ENCODE peak calls at places on chromosomes 4 and X, in five cellular contexts. One of them, this sample, is unnamed. For H3K4me1, the result is how much of the 10 kb centered on the place peaks cover.

GRCh38 chr4:143667461-143667860 is 33.0 kb downstream of the FREM3 start:
- DNase-seq in naive thymus-derived CD4-positive, alpha-beta T cell: no peak
- DNase-seq in fibroblast of lung: peak
- DNase-seq in aorta: peak
- DNase-seq in IMR-90: peak
- DNase-seq in this sample: no peak

GRCh38 chr4:77599378-77599777 is 6.2 kb upstream of the CXCL13 start:
- DNase-seq in naive thymus-derived CD4-positive, alpha-beta T cell: no peak
- DNase-seq in fibroblast of lung: peak
- DNase-seq in aorta: no peak
- DNase-seq in IMR-90: peak
- DNase-seq in this sample: no peak

GRCh38 chr4:174764105-174764729 is 64.8 kb downstream of the GLRA3 start:
- DNase-seq in naive thymus-derived CD4-positive, alpha-beta T cell: no peak
- DNase-seq in fibroblast of lung: peak
- DNase-seq in aorta: no peak
- DNase-seq in IMR-90: peak
- DNase-seq in this sample: no peak

GRCh38 chr4:37320518-37321235 is 76.1 kb downstream of the NWD2 start:
- DNase-seq in naive thymus-derived CD4-positive, alpha-beta T cell: no peak
- DNase-seq in fibroblast of lung: no peak
- DNase-seq in aorta: no peak
- DNase-seq in IMR-90: no peak
- DNase-seq in this sample: no peak

GRCh38 chr4:111849726-111850284 is 295.4 kb upstream of the FAM241A start:
- DNase-seq in naive thymus-derived CD4-positive, alpha-beta T cell: no peak
- DNase-seq in fibroblast of lung: no peak
- DNase-seq in aorta: no peak
- DNase-seq in IMR-90: no peak
- DNase-seq in this sample: no peak

GRCh38 chr4:155190099-155190498 is 18.3 kb upstream of the NPY2R start:
- DNase-seq in naive thymus-derived CD4-positive, alpha-beta T cell: no peak
- DNase-seq in fibroblast of lung: no peak
- DNase-seq in aorta: no peak
- DNase-seq in IMR-90: no peak
- DNase-seq in this sample: no peak

GRCh38 chrX:71652405-71652804 is 14.9 kb upstream of the LOC101059915 start:
- DNase-seq in naive thymus-derived CD4-positive, alpha-beta T cell: peak
- DNase-seq in fibroblast of lung: peak
- DNase-seq in aorta: no peak
- DNase-seq in IMR-90: peak
- DNase-seq in this sample: peak

GRCh38 chrX:1506916-1507315 is 30.1 kb downstream of the P2RY8 start:
- DNase-seq in naive thymus-derived CD4-positive, alpha-beta T cell: no peak
- DNase-seq in fibroblast of lung: no peak
- DNase-seq in aorta: no peak
- DNase-seq in IMR-90: no peak
- DNase-seq in this sample: no peak

GRCh38 chr4:165312506-165312905 is 15.0 kb upstream of the MSMO1 start:
- DNase-seq in naive thymus-derived CD4-positive, alpha-beta T cell: no peak
- DNase-seq in fibroblast of lung: peak
- DNase-seq in aorta: no peak
- DNase-seq in IMR-90: peak
- DNase-seq in this sample: no peak

GRCh38 chr4:52877694-52878093 is 15.6 kb downstream of the RASL11B start:
- DNase-seq in naive thymus-derived CD4-positive, alpha-beta T cell: no peak
- DNase-seq in fibroblast of lung: peak
- DNase-seq in aorta: no peak
- DNase-seq in IMR-90: peak
- DNase-seq in this sample: no peak

GRCh38 chr4:87235020-87235671 is 14.7 kb upstream of the KLHL8 start:
- DNase-seq in naive thymus-derived CD4-positive, alpha-beta T cell: no peak
- DNase-seq in fibroblast of lung: peak
- DNase-seq in aorta: no peak
- DNase-seq in IMR-90: peak
- DNase-seq in this sample: no peak

GRCh38 chr4:13298655-13299054 is 185.5 kb downstream of the RAB28 start:
- DNase-seq in naive thymus-derived CD4-positive, alpha-beta T cell: no peak
- DNase-seq in fibroblast of lung: no peak
- DNase-seq in aorta: no peak
- DNase-seq in IMR-90: peak
- DNase-seq in this sample: no peak

GRCh38 chr4:23835814-23836478 is 53.9 kb downstream of the PPARGC1A start:
- DNase-seq in naive thymus-derived CD4-positive, alpha-beta T cell: no peak
- DNase-seq in fibroblast of lung: no peak
- DNase-seq in aorta: no peak
- DNase-seq in IMR-90: no peak
- DNase-seq in this sample: no peak

GRCh38 chrX:111095974-111096870 is at the start of gene PAK3:
- DNase-seq in naive thymus-derived CD4-positive, alpha-beta T cell: peak
- DNase-seq in fibroblast of lung: peak
- DNase-seq in aorta: peak
- DNase-seq in IMR-90: peak
- DNase-seq in this sample: no peak

GRCh38 chr4:13137400-13137799 is 346.7 kb downstream of the RAB28 start:
- DNase-seq in naive thymus-derived CD4-positive, alpha-beta T cell: no peak
- DNase-seq in fibroblast of lung: no peak
- DNase-seq in aorta: no peak
- DNase-seq in IMR-90: no peak
- DNase-seq in this sample: no peak

GRCh38 chr4:94453534-94453963 is 1.8 kb downstream of the PDLIM5 start:
- DNase-seq in naive thymus-derived CD4-positive, alpha-beta T cell: no peak
- DNase-seq in fibroblast of lung: no peak
- DNase-seq in aorta: no peak
- DNase-seq in IMR-90: no peak
- DNase-seq in this sample: no peak

GRCh38 chrX:130994671-130995070 is 63.5 kb upstream of the ARHGAP36 start:
- DNase-seq in naive thymus-derived CD4-positive, alpha-beta T cell: peak
- DNase-seq in fibroblast of lung: no peak
- DNase-seq in aorta: no peak
- DNase-seq in IMR-90: peak
- DNase-seq in this sample: no peak

GRCh38 chrX:18210470-18210869 is 10.2 kb downstream of the BEND2 start:
- DNase-seq in naive thymus-derived CD4-positive, alpha-beta T cell: peak
- DNase-seq in fibroblast of lung: peak
- DNase-seq in aorta: no peak
- DNase-seq in IMR-90: peak
- DNase-seq in this sample: no peak

GRCh38 chrX:153465691-153466380 is 4.5 kb downstream of the HAUS7 start:
- DNase-seq in naive thymus-derived CD4-positive, alpha-beta T cell: no peak
- DNase-seq in fibroblast of lung: no peak
- DNase-seq in aorta: no peak
- DNase-seq in IMR-90: no peak
- DNase-seq in this sample: no peak

GRCh38 chrX:38437093-38437492 is 84.7 kb downstream of the OTC start:
- DNase-seq in naive thymus-derived CD4-positive, alpha-beta T cell: no peak
- DNase-seq in fibroblast of lung: peak
- DNase-seq in aorta: no peak
- DNase-seq in IMR-90: peak
- DNase-seq in this sample: no peak

GRCh38 chrX:72620550-72621145 is 48.0 kb upstream of the HDAC8 start:
- DNase-seq in naive thymus-derived CD4-positive, alpha-beta T cell: no peak
- DNase-seq in fibroblast of lung: peak
- DNase-seq in aorta: peak
- DNase-seq in IMR-90: peak
- DNase-seq in this sample: no peak

GRCh38 chrX:102892103-102892502 is 45.0 kb upstream of the RAB40AL start:
- DNase-seq in naive thymus-derived CD4-positive, alpha-beta T cell: no peak
- DNase-seq in fibroblast of lung: no peak
- DNase-seq in aorta: no peak
- DNase-seq in IMR-90: no peak
- DNase-seq in this sample: no peak

GRCh38 chr4:138941037-138941436 is 74.5 kb upstream of the NOCT start:
- DNase-seq in naive thymus-derived CD4-positive, alpha-beta T cell: no peak
- DNase-seq in fibroblast of lung: no peak
- DNase-seq in aorta: no peak
- DNase-seq in IMR-90: no peak
- DNase-seq in this sample: no peak

GRCh38 chrX:68833448-68833805 is 4.6 kb downstream of the EFNB1 start:
- DNase-seq in naive thymus-derived CD4-positive, alpha-beta T cell: no peak
- DNase-seq in fibroblast of lung: no peak
- DNase-seq in aorta: no peak
- DNase-seq in IMR-90: no peak
- DNase-seq in this sample: no peak

GRCh38 chr4:84966382-84967291 is at the start of gene WDFY3:
- DNase-seq in naive thymus-derived CD4-positive, alpha-beta T cell: no peak
- DNase-seq in fibroblast of lung: peak
- DNase-seq in aorta: peak
- DNase-seq in IMR-90: peak
- DNase-seq in this sample: no peak

GRCh38 chr4:125101706-125102105 is 213.0 kb upstream of the FAT4 start:
- DNase-seq in naive thymus-derived CD4-positive, alpha-beta T cell: no peak
- DNase-seq in fibroblast of lung: no peak
- DNase-seq in aorta: no peak
- DNase-seq in IMR-90: no peak
- DNase-seq in this sample: no peak

GRCh38 chr4:185580699-185581098 is 45.4 kb upstream of the PDLIM3 start:
- DNase-seq in naive thymus-derived CD4-positive, alpha-beta T cell: no peak
- DNase-seq in fibroblast of lung: peak
- DNase-seq in aorta: no peak
- DNase-seq in IMR-90: peak
- DNase-seq in this sample: no peak

GRCh38 chr4:123257563-123257962 is 139.0 kb upstream of the SPRY1 start:
- DNase-seq in naive thymus-derived CD4-positive, alpha-beta T cell: no peak
- DNase-seq in fibroblast of lung: no peak
- DNase-seq in aorta: no peak
- DNase-seq in IMR-90: no peak
- DNase-seq in this sample: no peak

GRCh38 chr4:8084031-8084660 is 74.5 kb downstream of the ABLIM2 start:
- DNase-seq in naive thymus-derived CD4-positive, alpha-beta T cell: no peak
- DNase-seq in fibroblast of lung: no peak
- DNase-seq in aorta: no peak
- DNase-seq in IMR-90: no peak
- DNase-seq in this sample: no peak
- H3K4me1 ChIP-seq in naive thymus-derived CD4-positive, alpha-beta T cell: under half
- H3K4me1 ChIP-seq in fibroblast of lung: under half
- H3K4me1 ChIP-seq in aorta: under half
- H3K4me1 ChIP-seq in IMR-90: under half
- H3K4me1 ChIP-seq in this sample: under half

DNA sequence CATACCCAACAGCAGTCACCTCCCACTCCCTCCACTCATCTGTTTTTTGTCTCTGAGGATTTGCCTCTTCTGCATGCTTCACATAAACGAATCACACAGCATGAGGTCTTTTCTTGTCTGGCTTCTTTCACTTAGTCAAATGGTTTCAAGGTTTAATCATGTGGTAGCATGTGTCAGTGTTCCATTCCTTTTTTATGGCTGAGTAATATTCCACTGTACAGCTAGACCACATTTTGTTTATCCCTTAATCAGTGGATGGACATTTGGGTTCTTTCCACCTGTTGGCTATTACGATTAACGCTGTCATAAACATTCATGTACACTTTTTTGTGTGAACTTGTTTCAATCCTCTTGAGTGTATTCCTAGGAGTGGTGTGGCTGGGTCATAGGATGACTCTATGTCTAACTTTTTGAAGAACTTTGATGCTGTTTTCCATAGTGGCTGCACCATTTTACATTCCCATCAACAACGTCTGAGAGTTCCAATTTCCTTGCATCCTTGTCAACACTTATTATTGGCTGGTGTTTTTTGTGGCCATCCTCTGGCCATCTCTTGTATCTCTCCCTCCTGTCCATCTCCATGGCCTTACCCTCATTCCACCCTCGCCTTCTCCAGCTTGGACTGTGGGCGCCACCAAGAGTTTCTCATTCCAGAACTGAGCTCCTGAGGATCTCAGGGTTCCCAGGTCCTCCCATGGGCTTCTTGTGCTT is 12.4 kb upstream of the NSG1 start:
- DNase-seq in naive thymus-derived CD4-positive, alpha-beta T cell: no peak
- DNase-seq in fibroblast of lung: no peak
- DNase-seq in aorta: no peak
- DNase-seq in IMR-90: no peak
- DNase-seq in this sample: no peak
- H3K27ac ChIP-seq in naive thymus-derived CD4-positive, alpha-beta T cell: no peak
- H3K27ac ChIP-seq in fibroblast of lung: no peak
- H3K27ac ChIP-seq in aorta: no peak
- H3K27ac ChIP-seq in IMR-90: no peak
- H3K27ac ChIP-seq in this sample: no peak

GRCh38 chr4:95877636-95878035 is 37.7 kb downstream of the PDHA2 start:
- DNase-seq in naive thymus-derived CD4-positive, alpha-beta T cell: no peak
- DNase-seq in fibroblast of lung: no peak
- DNase-seq in aorta: no peak
- DNase-seq in IMR-90: no peak
- DNase-seq in this sample: no peak
- H3K4me1 ChIP-seq in naive thymus-derived CD4-positive, alpha-beta T cell: under half
- H3K4me1 ChIP-seq in fibroblast of lung: under half
- H3K4me1 ChIP-seq in aorta: under half
- H3K4me1 ChIP-seq in IMR-90: under half
- H3K4me1 ChIP-seq in this sample: under half

GRCh38 chr4:151417766-151418376 is 8.9 kb downstream of the FHIP1A start:
- DNase-seq in naive thymus-derived CD4-positive, alpha-beta T cell: no peak
- DNase-seq in fibroblast of lung: peak
- DNase-seq in aorta: no peak
- DNase-seq in IMR-90: no peak
- DNase-seq in this sample: no peak

GRCh38 chr4:151417164-151417571 is 8.2 kb downstream of the FHIP1A start:
- DNase-seq in naive thymus-derived CD4-positive, alpha-beta T cell: no peak
- DNase-seq in fibroblast of lung: no peak
- DNase-seq in aorta: no peak
- DNase-seq in IMR-90: no peak
- DNase-seq in this sample: no peak

GRCh38 chr4:151418856-151419255 is 9.9 kb downstream of the FHIP1A start:
- DNase-seq in naive thymus-derived CD4-positive, alpha-beta T cell: no peak
- DNase-seq in fibroblast of lung: no peak
- DNase-seq in aorta: no peak
- DNase-seq in IMR-90: no peak
- DNase-seq in this sample: no peak

GRCh38 chr4:151420408-151420807 is 11.4 kb downstream of the FHIP1A start:
- DNase-seq in naive thymus-derived CD4-positive, alpha-beta T cell: no peak
- DNase-seq in fibroblast of lung: no peak
- DNase-seq in aorta: no peak
- DNase-seq in IMR-90: no peak
- DNase-seq in this sample: no peak

GRCh38 chr4:151418385-151418784 is 9.4 kb downstream of the FHIP1A start:
- DNase-seq in naive thymus-derived CD4-positive, alpha-beta T cell: no peak
- DNase-seq in fibroblast of lung: peak
- DNase-seq in aorta: no peak
- DNase-seq in IMR-90: peak
- DNase-seq in this sample: no peak
- H3K27ac ChIP-seq in naive thymus-derived CD4-positive, alpha-beta T cell: no peak
- H3K27ac ChIP-seq in fibroblast of lung: no peak
- H3K27ac ChIP-seq in aorta: no peak
- H3K27ac ChIP-seq in IMR-90: no peak
- H3K27ac ChIP-seq in this sample: no peak

DNA sequence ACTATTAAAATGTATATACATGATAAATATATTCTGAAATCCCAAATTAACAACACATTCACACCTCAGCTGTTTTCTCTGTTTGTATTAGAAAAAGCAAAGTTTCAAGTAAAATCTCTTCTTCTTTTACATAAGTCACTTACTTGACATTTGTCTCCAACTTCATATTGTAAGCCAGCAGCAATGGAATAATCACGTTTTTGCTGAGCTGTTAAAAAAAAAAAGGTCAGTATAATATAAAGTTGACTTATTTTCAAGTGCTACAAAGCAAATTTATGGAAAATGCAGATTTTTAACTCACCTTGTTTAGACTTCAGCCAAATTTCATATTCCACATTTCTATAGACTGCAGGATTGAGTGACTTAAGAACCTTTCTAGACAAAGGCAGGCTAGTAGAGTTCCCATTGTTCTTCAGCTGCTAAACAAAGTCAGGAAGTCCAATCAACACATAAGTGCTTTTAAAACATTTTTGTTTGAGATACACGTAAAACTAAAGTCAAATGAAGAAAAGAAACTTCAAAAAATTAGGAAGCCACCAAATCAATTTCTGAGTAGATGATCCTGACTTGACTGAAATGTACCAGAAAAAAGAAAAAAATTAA is 25.0 kb downstream of the OTUD4 start:
- DNase-seq in naive thymus-derived CD4-positive, alpha-beta T cell: no peak
- DNase-seq in fibroblast of lung: no peak
- DNase-seq in aorta: no peak
- DNase-seq in IMR-90: no peak
- DNase-seq in this sample: no peak
- H3K4me1 ChIP-seq in naive thymus-derived CD4-positive, alpha-beta T cell: under half
- H3K4me1 ChIP-seq in fibroblast of lung: under half
- H3K4me1 ChIP-seq in aorta: under half
- H3K4me1 ChIP-seq in IMR-90: under half
- H3K4me1 ChIP-seq in this sample: under half

This sample was measured in CD8-positive, alpha-beta T cell.